ENCODE peak calls at places on chromosomes 5 and 9, in four cellular contexts. G, F, X and S are unnamed samples. For H3K36me3, the result is how much of the 10 kb centered on the place peaks cover.

GRCh38 chr9:12702160-12702758 is 9.1 kb downstream of the TYRP1 start:
- DNase-seq in G (peak), F (peak), X (peak), S (no peak)

GRCh38 chr5:155625315-155625714 is 611.8 kb downstream of the KIF4B start:
- DNase-seq in G (no peak), F (no peak), X (no peak), S (no peak)

GRCh38 chr9:120965344-120966004 is 38.9 kb upstream of the TRAF1 start:
- DNase-seq in G (no peak), F (peak), X (peak), S (no peak)

GRCh38 chr5:59798862-59799667 is 94.5 kb downstream of the PDE4D start:
- DNase-seq in G (no peak), F (no peak), X (no peak), S (no peak)

GRCh38 chr5:65928341-65928752 is 2.0 kb downstream of the ERBIN start:
- DNase-seq in G (no peak), F (no peak), X (no peak), S (no peak)

GRCh38 chr5:6161257-6161656 is 217.1 kb downstream of the MED10 start:
- DNase-seq in G (no peak), F (no peak), X (no peak), S (peak)

GRCh38 chr5:128674837-128675446 is 136.9 kb upstream of the FBN2 start:
- DNase-seq in G (no peak), F (peak), X (peak), S (no peak)

GRCh38 chr9:2320126-2320525 is 301.5 kb upstream of the VLDLR start:
- DNase-seq in G (no peak), F (no peak), X (no peak), S (no peak)

GRCh38 chr9:105070176-105070575 is 142.2 kb upstream of the ABCA1 start:
- DNase-seq in G (no peak), F (no peak), X (no peak), S (no peak)

GRCh38 chr9:112051812-112052211 is 123.3 kb downstream of the SUSD1 start:
- DNase-seq in G (no peak), F (no peak), X (no peak), S (no peak)

GRCh38 chr9:37210737-37211523 is 90.6 kb downstream of the ZCCHC7 start:
- DNase-seq in G (no peak), F (no peak), X (no peak), S (no peak)

GRCh38 chr5:134129411-134130238 is 15.1 kb downstream of the TCF7 start:
- DNase-seq in G (no peak), F (no peak), X (no peak), S (no peak)

GRCh38 chr9:114120192-114121014 is 21.3 kb upstream of the KIF12 start:
- DNase-seq in G (no peak), F (no peak), X (no peak), S (no peak)

GRCh38 chr9:4579011-4579410 is 83.1 kb upstream of the PLPP6 start:
- DNase-seq in G (no peak), F (no peak), X (no peak), S (no peak)

GRCh38 chr5:97735209-97735608 is 552.2 kb upstream of the RIOK2 start:
- DNase-seq in G (no peak), F (no peak), X (no peak), S (no peak)

GRCh38 chr5:81290146-81290545 is 11.2 kb upstream of the ZCCHC9 start:
- DNase-seq in G (no peak), F (no peak), X (no peak), S (no peak)

GRCh38 chr5:79886456-79886855 is 104.6 kb downstream of the MTX3 start:
- DNase-seq in G (no peak), F (no peak), X (no peak), S (no peak)

GRCh38 chr5:177611446-177612214 is 11.7 kb downstream of the B4GALT7 start:
- DNase-seq in G (no peak), F (no peak), X (no peak), S (no peak)

GRCh38 chr9:127753556-127753955 is 18.5 kb upstream of the TOR2A start:
- DNase-seq in G (no peak), F (no peak), X (no peak), S (no peak)

GRCh38 chr5:117872798-117873368 is 1115.5 kb downstream of the DTWD2 start:
- DNase-seq in G (no peak), F (no peak), X (no peak), S (no peak)

GRCh38 chr5:137075163-137075970 is 423.8 kb downstream of the SPOCK1 start:
- DNase-seq in G (no peak), F (no peak), X (peak), S (no peak)

GRCh38 chr5:139137703-139138102 is 60.5 kb downstream of the SIL1 start:
- DNase-seq in G (no peak), F (no peak), X (no peak), S (no peak)

GRCh38 chr5:148387325-148387724 is 3.6 kb downstream of the FBXO38 start:
- DNase-seq in G (no peak), F (no peak), X (no peak), S (no peak)

GRCh38 chr5:135578685-135579341 is at the start of gene CXCL14:
- DNase-seq in G (no peak), F (peak), X (peak), S (no peak)

GRCh38 chr9:88978034-88978433 is 13.2 kb upstream of the S1PR3 start:
- DNase-seq in G (no peak), F (no peak), X (no peak), S (peak)

GRCh38 chr9:82570226-82570625 is 492.7 kb downstream of the RASEF start:
- DNase-seq in G (no peak), F (no peak), X (no peak), S (no peak)

GRCh38 chr5:1743061-1743768 is 56.4 kb downstream of the MRPL36 start:
- DNase-seq in G (peak), F (no peak), X (no peak), S (no peak)

GRCh38 chr5:981466-981865 is 27.1 kb upstream of the NKD2 start:
- DNase-seq in G (peak), F (no peak), X (no peak), S (no peak)

GRCh38 chr5:165138261-165138660 is 1632.8 kb downstream of the MAT2B start:
- DNase-seq in G (no peak), F (no peak), X (no peak), S (no peak)

GRCh38 chr9:137302176-137303030 is at the start of gene NRARP:
- DNase-seq in G (peak), F (peak), X (peak), S (no peak)
- TF ChIP-seq POLR2A in G (no peak), F (no peak), X (peak), S (no peak)

GRCh38 chr5:41776435-41776834 is 93.8 kb downstream of the OXCT1 start:
- DNase-seq in G (no peak), F (no peak), X (no peak), S (no peak)

GRCh38 chr5:41772785-41773442 is 97.3 kb downstream of the OXCT1 start:
- DNase-seq in G (no peak), F (no peak), X (no peak), S (no peak)

GRCh38 chr5:41773799-41774198 is 96.4 kb downstream of the OXCT1 start:
- DNase-seq in G (no peak), F (no peak), X (no peak), S (no peak)

DNA sequence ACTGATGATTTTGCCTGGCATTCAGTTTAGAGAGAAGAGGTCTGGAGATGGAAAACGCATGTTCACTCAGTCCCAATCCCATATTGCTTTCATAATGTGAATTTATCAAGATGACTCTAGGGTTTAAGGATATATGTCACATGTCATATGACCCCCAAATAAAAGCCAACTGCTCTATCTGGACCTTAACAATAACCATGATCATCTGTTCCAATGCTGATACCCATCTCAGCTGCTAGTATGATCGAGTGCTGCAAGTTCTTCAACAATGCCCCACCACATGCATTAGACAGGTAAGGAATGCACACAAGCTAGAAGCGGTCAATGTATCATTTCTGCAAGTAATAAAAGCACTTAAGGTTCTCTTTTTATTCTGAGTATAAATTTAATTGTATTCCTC is 91.8 kb downstream of the OXCT1 start:
- DNase-seq in G (no peak), F (no peak), X (no peak), S (no peak)
- H3K36me3 ChIP-seq in G (under half), F (under half), X (under half), S (under half)

DNA sequence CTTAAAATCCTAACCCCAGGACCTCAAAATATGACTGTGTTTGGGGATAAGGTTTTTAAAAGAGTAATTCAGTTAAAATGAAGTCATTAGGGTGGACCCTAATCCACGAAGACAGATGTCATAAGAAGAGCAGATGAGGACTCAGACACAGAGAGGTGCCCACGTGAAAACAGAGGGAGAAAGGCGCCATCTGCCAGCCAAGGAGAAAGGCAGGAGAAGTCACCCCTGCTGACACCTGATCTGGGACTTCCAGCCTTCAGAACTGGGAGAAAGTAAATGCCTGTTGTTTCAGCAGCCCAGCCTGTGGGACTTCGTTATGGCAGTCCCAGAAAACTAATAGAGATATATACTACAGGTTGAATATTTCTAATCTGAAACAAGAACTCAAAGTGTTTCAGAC is 67.4 kb downstream of the ROR2 start:
- DNase-seq in G (no peak), F (no peak), X (no peak), S (no peak)
- TF ChIP-seq CTCF in G (no peak), F (no peak), X (no peak), S (no peak)

GRCh38 chr9:96135071-96135825 is 166.7 kb downstream of the HSD17B3 start:
- DNase-seq in G (peak), F (no peak), X (no peak), S (no peak)

GRCh38 chr9:96138616-96139015 is 163.4 kb downstream of the HSD17B3 start:
- DNase-seq in G (peak), F (no peak), X (peak), S (no peak)

GRCh38 chr9:96135904-96136303 is 166.1 kb downstream of the HSD17B3 start:
- DNase-seq in G (no peak), F (no peak), X (no peak), S (no peak)

GRCh38 chr9:96137666-96138429 is 164.1 kb downstream of the HSD17B3 start:
- DNase-seq in G (peak), F (no peak), X (no peak), S (no peak)

GRCh38 chr9:96136992-96137665 is 164.8 kb downstream of the HSD17B3 start:
- DNase-seq in G (peak), F (peak), X (peak), S (no peak)
- TF ChIP-seq POLR2A in G (no peak), F (no peak), X (no peak), S (no peak)

DNA sequence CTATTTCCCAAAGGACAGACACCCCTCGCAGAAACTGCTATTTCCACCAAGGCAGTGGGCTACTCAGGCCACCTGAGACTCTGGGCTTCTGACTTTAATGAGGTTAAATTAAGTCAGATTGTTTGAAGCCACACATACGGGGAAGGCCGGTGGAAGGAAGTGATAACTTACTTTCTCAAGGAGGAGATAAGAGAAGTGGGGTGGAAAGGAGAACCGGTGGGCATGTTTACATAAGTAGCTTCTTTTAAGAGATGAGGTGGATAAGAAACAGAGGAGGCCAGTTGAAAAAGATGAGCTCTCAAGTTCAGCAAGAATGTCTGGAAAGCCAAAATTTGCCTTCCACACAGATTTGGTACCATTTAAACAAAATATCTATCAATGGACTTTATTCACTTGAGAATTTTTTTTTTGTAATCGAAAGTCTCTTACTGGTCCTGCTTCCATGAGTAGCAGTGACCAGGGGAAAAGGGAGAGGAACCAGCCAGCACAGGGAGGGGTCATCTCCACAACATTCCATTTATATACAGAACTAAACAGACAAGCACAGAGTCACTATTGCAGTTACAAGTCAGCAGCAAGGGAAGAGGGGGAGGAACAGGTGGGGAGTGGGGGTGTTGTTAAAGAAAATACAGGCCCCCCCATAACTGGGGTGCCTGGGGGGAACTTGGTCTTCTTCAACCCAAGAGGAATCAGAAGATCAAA is 20.0 kb downstream of the CCDC125 start:
- DNase-seq in G (no peak), F (no peak), X (no peak), S (no peak)
- H3K36me3 ChIP-seq in G (under half), F (under half), X (under half), S (under half)

GRCh38 chr9:117714282-117714681 is 10.1 kb downstream of the TLR4 start:
- DNase-seq in G (no peak), F (no peak), X (no peak), S (no peak)
- TF ChIP-seq CTCF in G (no peak), F (no peak), X (no peak), S (no peak)

GRCh38 chr5:180494060-180494509 is at the start of gene CNOT6:
- DNase-seq in G (peak), F (peak), X (peak), S (peak)

GRCh38 chr5:180495991-180496741 is 2.0 kb downstream of the CNOT6 start:
- DNase-seq in G (no peak), F (no peak), X (no peak), S (no peak)

GRCh38 chr5:180495292-180495691 is 1.1 kb downstream of the CNOT6 start:
- DNase-seq in G (no peak), F (no peak), X (no peak), S (no peak)

GRCh38 chr5:180492226-180492903 is 1.8 kb upstream of the CNOT6 start:
- DNase-seq in G (no peak), F (no peak), X (no peak), S (no peak)

GRCh38 chr5:180494510-180495181 is 467 bp downstream of the CNOT6 start:
- DNase-seq in G (peak), F (peak), X (peak), S (no peak)
- TF ChIP-seq POLR2A in G (no peak), F (no peak), X (no peak), S (no peak)